ENCODE peak calls at places on chromosomes 6 and 20, in five cellular contexts. One of them, this sample, is unnamed.

GRCh38 chr6:20696676-20697075 is 162.4 kb downstream of the CDKAL1 start:
- DNase-seq in mesenchymal stem cell: peak; percentile 50
- DNase-seq in GM23248: peak; percentile 91
- DNase-seq in mammary epithelial cell: no peak
- DNase-seq in IMR-90: peak; percentile 91
- DNase-seq in this sample: peak; percentile 48

GRCh38 chr6:39411465-39411864 is 89.0 kb upstream of the KCNK16 start:
- DNase-seq in mesenchymal stem cell: peak; percentile 20
- DNase-seq in GM23248: peak; percentile 81
- DNase-seq in mammary epithelial cell: peak; percentile 71
- DNase-seq in IMR-90: peak; percentile 28
- DNase-seq in this sample: peak; percentile 52

GRCh38 chr6:108002365-108003221 is 44.6 kb upstream of the SEC63 start:
- DNase-seq in mesenchymal stem cell: peak; percentile 3
- DNase-seq in GM23248: peak; percentile 47
- DNase-seq in mammary epithelial cell: peak; percentile 83
- DNase-seq in IMR-90: peak; percentile 6
- DNase-seq in this sample: no peak

GRCh38 chr6:35729722-35730121 is 7.1 kb upstream of the ARMC12 start:
- DNase-seq in mesenchymal stem cell: no peak
- DNase-seq in GM23248: no peak
- DNase-seq in mammary epithelial cell: no peak
- DNase-seq in IMR-90: no peak
- DNase-seq in this sample: no peak

GRCh38 chr6:28725890-28726348 is 197.9 kb downstream of the TRIM27 start:
- DNase-seq in mesenchymal stem cell: no peak
- DNase-seq in GM23248: no peak
- DNase-seq in mammary epithelial cell: peak; percentile 71
- DNase-seq in IMR-90: peak; percentile 35
- DNase-seq in this sample: no peak

GRCh38 chr6:122491915-122492537 is 20.4 kb upstream of the SERINC1 start:
- DNase-seq in mesenchymal stem cell: peak; percentile 76
- DNase-seq in GM23248: peak; percentile 81
- DNase-seq in mammary epithelial cell: peak; percentile 60
- DNase-seq in IMR-90: peak; percentile 67
- DNase-seq in this sample: peak; percentile 39

GRCh38 chr6:89221971-89222887 is 5.1 kb upstream of the GABRR1 start:
- DNase-seq in mesenchymal stem cell: no peak
- DNase-seq in GM23248: peak; percentile 47
- DNase-seq in mammary epithelial cell: no peak
- DNase-seq in IMR-90: no peak
- DNase-seq in this sample: peak; percentile 65

GRCh38 chr6:107075951-107076381 is 39.3 kb downstream of the BEND3 start:
- DNase-seq in mesenchymal stem cell: no peak
- DNase-seq in GM23248: peak; percentile 77
- DNase-seq in mammary epithelial cell: peak; percentile 9
- DNase-seq in IMR-90: peak; percentile 15
- DNase-seq in this sample: peak; percentile 43

GRCh38 chr6:165636415-165637048 is 26.5 kb downstream of the PDE10A start:
- DNase-seq in mesenchymal stem cell: peak; percentile 49
- DNase-seq in GM23248: no peak
- DNase-seq in mammary epithelial cell: no peak
- DNase-seq in IMR-90: peak; percentile 64
- DNase-seq in this sample: peak; percentile 17

GRCh38 chr6:90103056-90103793 is 193.4 kb downstream of the BACH2 start:
- DNase-seq in mesenchymal stem cell: peak; percentile 54
- DNase-seq in GM23248: no peak
- DNase-seq in mammary epithelial cell: no peak
- DNase-seq in IMR-90: no peak
- DNase-seq in this sample: peak; percentile 53

GRCh38 chr6:2771021-2771558 is 5.9 kb downstream of the WRNIP1 start:
- DNase-seq in mesenchymal stem cell: no peak
- DNase-seq in GM23248: no peak
- DNase-seq in mammary epithelial cell: no peak
- DNase-seq in IMR-90: no peak
- DNase-seq in this sample: no peak

GRCh38 chr20:35448788-35449373 is 6.5 kb upstream of the CEP250 start:
- DNase-seq in mesenchymal stem cell: no peak
- DNase-seq in GM23248: no peak
- DNase-seq in mammary epithelial cell: no peak
- DNase-seq in IMR-90: no peak
- DNase-seq in this sample: no peak

GRCh38 chr20:53495357-53495756 is 98.3 kb downstream of the ZNF217 start:
- DNase-seq in mesenchymal stem cell: peak; percentile 30
- DNase-seq in GM23248: peak; percentile 50
- DNase-seq in mammary epithelial cell: no peak
- DNase-seq in IMR-90: peak; percentile 4
- DNase-seq in this sample: peak; percentile 22

GRCh38 chr20:32282461-32282860 is 5.0 kb downstream of the KIF3B start:
- DNase-seq in mesenchymal stem cell: no peak
- DNase-seq in GM23248: no peak
- DNase-seq in mammary epithelial cell: no peak
- DNase-seq in IMR-90: no peak
- DNase-seq in this sample: no peak

GRCh38 chr6:142784344-142784743 is 160.6 kb downstream of the HIVEP2 start:
- DNase-seq in mesenchymal stem cell: no peak
- DNase-seq in GM23248: no peak
- DNase-seq in mammary epithelial cell: no peak
- DNase-seq in IMR-90: no peak
- DNase-seq in this sample: peak; percentile 41

GRCh38 chr6:126570507-126570906 is 230.6 kb downstream of the CENPW start:
- DNase-seq in mesenchymal stem cell: no peak
- DNase-seq in GM23248: no peak
- DNase-seq in mammary epithelial cell: no peak
- DNase-seq in IMR-90: no peak
- DNase-seq in this sample: no peak

GRCh38 chr6:30603961-30604360 is 13.1 kb downstream of the PPP1R10 start:
- DNase-seq in mesenchymal stem cell: no peak
- DNase-seq in GM23248: no peak
- DNase-seq in mammary epithelial cell: no peak
- DNase-seq in IMR-90: no peak
- DNase-seq in this sample: no peak
- H3K9ac ChIP-seq in mesenchymal stem cell: no peak overlapping the region
- H3K9ac ChIP-seq in GM23248: no peak overlapping the region
- H3K9ac ChIP-seq in mammary epithelial cell: no peak overlapping the region
- H3K9ac ChIP-seq in IMR-90: no peak overlapping the region
- H3K9ac ChIP-seq in this sample: no peak overlapping the region

DNA sequence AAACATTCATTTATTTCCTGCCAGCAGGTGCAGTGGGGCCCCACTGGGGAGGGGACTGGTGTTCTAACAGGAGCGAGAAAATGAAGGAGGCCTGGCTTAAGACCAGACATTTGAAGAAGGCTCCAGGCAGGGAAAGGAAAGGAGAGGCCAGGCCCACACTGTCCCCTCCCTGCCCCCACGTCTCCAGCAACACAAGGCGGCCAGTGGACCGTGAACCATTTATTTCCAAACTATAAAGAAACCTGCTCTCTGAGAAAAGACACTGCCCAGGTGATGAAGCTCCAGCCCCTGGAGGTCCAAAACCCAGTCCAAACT is 41.4 kb upstream of the CDH22 start:
- DNase-seq in mesenchymal stem cell: no peak
- DNase-seq in GM23248: no peak
- DNase-seq in mammary epithelial cell: no peak
- DNase-seq in IMR-90: no peak
- DNase-seq in this sample: no peak
- H3K9ac ChIP-seq in mesenchymal stem cell: peak overlapping the region; percentile 65
- H3K9ac ChIP-seq in GM23248: peak overlapping the region; percentile 49
- H3K9ac ChIP-seq in mammary epithelial cell: no peak overlapping the region
- H3K9ac ChIP-seq in IMR-90: no peak overlapping the region
- H3K9ac ChIP-seq in this sample: peak overlapping the region; percentile 84

DNA sequence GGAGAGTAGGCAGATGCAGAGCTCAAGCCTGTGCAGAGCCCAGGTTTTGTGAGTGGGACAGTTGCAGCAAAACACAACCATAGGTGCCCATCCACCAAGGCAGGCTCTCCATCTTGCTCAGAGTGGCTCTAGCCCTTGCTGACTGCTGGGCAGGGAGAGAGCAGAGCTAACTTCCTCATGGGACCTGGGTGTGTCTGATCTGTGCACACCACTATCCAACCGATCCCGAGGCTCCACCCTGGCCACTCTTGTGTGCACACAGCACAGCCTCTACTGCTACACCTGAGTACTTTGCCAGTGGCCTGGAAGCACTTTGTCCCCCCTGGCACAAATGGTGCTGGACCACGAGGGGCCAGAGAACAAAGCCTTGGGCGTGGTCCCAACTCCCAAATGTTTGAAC is 7.9 kb upstream of the DEFB125 start:
- DNase-seq in mesenchymal stem cell: no peak
- DNase-seq in GM23248: no peak
- DNase-seq in mammary epithelial cell: no peak
- DNase-seq in IMR-90: no peak
- DNase-seq in this sample: no peak
- H3K9ac ChIP-seq in mesenchymal stem cell: no peak overlapping the region
- H3K9ac ChIP-seq in GM23248: no peak overlapping the region
- H3K9ac ChIP-seq in mammary epithelial cell: no peak overlapping the region
- H3K9ac ChIP-seq in IMR-90: no peak overlapping the region
- H3K9ac ChIP-seq in this sample: no peak overlapping the region

DNA sequence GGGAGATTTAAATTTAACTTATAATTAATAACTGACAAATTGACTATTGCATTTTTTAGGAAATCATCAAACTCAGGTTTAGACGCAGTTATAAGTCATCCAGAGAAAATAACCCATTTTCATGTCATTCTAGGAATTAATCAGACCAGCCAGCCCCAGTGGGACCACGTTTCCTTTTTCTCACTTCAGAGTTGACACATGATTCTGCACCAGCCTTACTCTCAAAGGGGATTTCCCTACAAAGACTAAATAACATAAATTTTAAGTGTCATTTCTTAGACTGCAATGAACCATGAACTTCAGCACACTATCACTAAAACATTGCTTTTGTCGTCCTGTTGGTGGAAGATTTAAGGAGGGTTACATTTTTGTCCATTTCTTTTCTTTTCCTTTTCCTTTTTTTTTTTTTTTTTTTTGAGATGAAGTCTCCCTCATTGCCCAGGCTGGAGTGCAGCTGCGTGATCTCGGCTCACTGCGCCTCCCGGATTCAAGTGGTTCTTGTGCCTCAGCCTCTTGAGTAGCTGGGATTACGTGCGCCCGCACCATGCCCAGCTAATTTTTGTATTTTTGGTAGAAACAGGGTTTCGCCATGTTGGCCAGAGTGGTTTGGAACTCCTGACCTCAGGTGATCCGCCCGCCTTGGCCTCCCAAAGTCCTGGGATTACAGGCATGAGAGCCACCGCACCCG is 3.6 kb downstream of the IPCEF1 start:
- DNase-seq in mesenchymal stem cell: peak; percentile 8
- DNase-seq in GM23248: no peak
- DNase-seq in mammary epithelial cell: no peak
- DNase-seq in IMR-90: no peak
- DNase-seq in this sample: no peak
- H3K9ac ChIP-seq in mesenchymal stem cell: no peak overlapping the region
- H3K9ac ChIP-seq in GM23248: no peak overlapping the region
- H3K9ac ChIP-seq in mammary epithelial cell: no peak overlapping the region
- H3K9ac ChIP-seq in IMR-90: no peak overlapping the region
- H3K9ac ChIP-seq in this sample: no peak overlapping the region